ENCODE peak calls at places on chromosomes 2 and 18, in seven cellular contexts. Z is gastrocnemius medialis; U is breast epithelium; A is small intestine; O is OCI-LY7; G is K562; K is CD8-positive, alpha-beta memory T cell. R is an unnamed sample.

GRCh38 chr2:235230809-235231601 is 262.8 kb upstream of the AGAP1 start:
- DNase-seq in Z (no peak), U (no peak), A (peak; percentile 16), O (no peak), G (no peak), K (no peak), R (no peak)

GRCh38 chr18:183769-184168 is 25.4 kb downstream of the USP14 start:
- DNase-seq in Z (no peak), U (no peak), A (peak; percentile 11), O (no peak), G (peak; percentile 31), K (no peak), R (no peak)

GRCh38 chr2:62265116-62265515 is 69.2 kb downstream of the B3GNT2 start:
- DNase-seq in Z (no peak), U (no peak), A (no peak), O (no peak), G (no peak), K (no peak), R (no peak)

GRCh38 chr18:36158261-36158867 is 28.7 kb downstream of the ELP2 start:
- DNase-seq in Z (no peak), U (no peak), A (no peak), O (no peak), G (no peak), K (no peak), R (no peak)

GRCh38 chr2:24971300-24971549 is 530 bp downstream of the DNAJC27 start:
- DNase-seq in Z (no peak), U (no peak), A (no peak), O (no peak), G (no peak), K (no peak), R (no peak)

GRCh38 chr2:88626171-88627054 is 851 bp downstream of the EIF2AK3 start:
- DNase-seq in Z (peak; percentile 22), U (no peak), A (peak; percentile 26), O (peak; percentile 68), G (peak; percentile 47), K (peak; percentile 59), R (peak; percentile 26)

GRCh38 chr2:237343993-237344392 is 70.0 kb downstream of the COL6A3 start:
- DNase-seq in Z (no peak), U (no peak), A (no peak), O (no peak), G (no peak), K (no peak), R (no peak)

GRCh38 chr2:115414461-115414860 is 972.0 kb downstream of the DPP10 start:
- DNase-seq in Z (no peak), U (no peak), A (no peak), O (no peak), G (no peak), K (no peak), R (no peak)

GRCh38 chr2:149652520-149652919 is 64.9 kb upstream of the MMADHC start:
- DNase-seq in Z (no peak), U (no peak), A (peak; percentile 29), O (no peak), G (no peak), K (no peak), R (no peak)

GRCh38 chr18:8706981-8707940 is 1.9 kb downstream of the MTCL1 start:
- DNase-seq in Z (no peak), U (peak; percentile 32), A (peak; percentile 53), O (peak; percentile 89), G (no peak), K (no peak), R (peak; percentile 33)

GRCh38 chr2:234873828-234874173 is 78.0 kb upstream of the SH3BP4 start:
- DNase-seq in Z (no peak), U (no peak), A (no peak), O (no peak), G (no peak), K (no peak), R (peak; percentile 29)

DNA sequence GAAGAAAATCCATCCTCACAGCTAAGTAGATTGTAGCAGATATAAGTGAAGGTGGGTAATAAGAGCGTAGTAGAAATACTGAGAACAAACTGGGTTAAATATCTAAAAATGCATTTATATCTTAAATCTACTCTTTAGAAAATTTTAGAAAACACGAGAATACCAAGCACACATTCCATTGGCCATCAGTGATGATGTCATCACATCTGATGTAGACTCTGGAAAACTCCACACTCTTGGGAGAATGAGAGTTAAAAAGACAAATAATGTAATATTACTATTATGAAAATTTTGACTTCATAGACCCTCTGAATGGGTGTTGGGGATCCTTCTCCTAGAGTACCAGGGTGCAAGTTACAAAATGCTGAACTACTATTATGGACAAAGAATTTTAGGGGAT is 3.7 kb downstream of the RIOK3 start:
- DNase-seq in Z (no peak), U (no peak), A (no peak), O (no peak), G (no peak), K (no peak), R (no peak)
- H3K4me1 ChIP-seq in Z (peaks cover 49% of the 10 kb centered on the region), U (peaks cover 6% of the 10 kb centered on the region), A (peaks cover 22% of the 10 kb centered on the region), O (peaks cover 16% of the 10 kb centered on the region), G (peaks cover 18% of the 10 kb centered on the region), K (peaks cover 65% of the 10 kb centered on the region), R (peaks cover 25% of the 10 kb centered on the region)

GRCh38 chr18:9876523-9876866 is 9.3 kb upstream of the TXNDC2 start:
- DNase-seq in Z (no peak), U (no peak), A (no peak), O (no peak), G (no peak), K (no peak), R (no peak)
- H3K4me3 ChIP-seq in Z (no peak overlapping the region), U (no peak overlapping the region), A (no peak overlapping the region), O (no peak overlapping the region), G (peak overlapping the region; percentile 6), K (no peak overlapping the region), R (peak overlapping the region; percentile 14)

GRCh38 chr2:202267495-202267894 is 1.9 kb downstream of the NOP58 start:
- DNase-seq in Z (no peak), U (no peak), A (peak; percentile 13), O (peak; percentile 42), G (peak; percentile 11), K (no peak), R (no peak)
- H3K4me1 ChIP-seq in Z (peaks cover 24% of the 10 kb centered on the region), U (no peaks in the 10 kb centered on the region), A (no peaks in the 10 kb centered on the region), O (peaks cover 50% of the 10 kb centered on the region), G (peaks cover 18% of the 10 kb centered on the region), K (peaks cover 44% of the 10 kb centered on the region), R (no peaks in the 10 kb centered on the region)

GRCh38 chr2:71074893-71075292 is 6.4 kb downstream of the NAGK start:
- DNase-seq in Z (no peak), U (no peak), A (no peak), O (no peak), G (no peak), K (no peak), R (no peak)

GRCh38 chr2:71070294-71071025 is 2.0 kb downstream of the NAGK start:
- DNase-seq in Z (no peak), U (no peak), A (peak; percentile 21), O (peak; percentile 71), G (peak; percentile 26), K (no peak), R (no peak)

GRCh38 chr2:71071681-71072398 is 3.4 kb downstream of the NAGK start:
- DNase-seq in Z (peak; percentile 31), U (no peak), A (peak; percentile 30), O (peak; percentile 82), G (peak; percentile 36), K (peak; percentile 35), R (no peak)

GRCh38 chr2:71073475-71073874 is 5.0 kb downstream of the NAGK start:
- DNase-seq in Z (no peak), U (no peak), A (no peak), O (no peak), G (peak; percentile 2), K (no peak), R (no peak)

GRCh38 chr2:71072492-71072891 is 4.0 kb downstream of the NAGK start:
- DNase-seq in Z (no peak), U (no peak), A (no peak), O (no peak), G (peak; percentile 2), K (no peak), R (no peak)
- H3K4me3 ChIP-seq in Z (no peak overlapping the region), U (no peak overlapping the region), A (no peak overlapping the region), O (peak overlapping the region; percentile 94), G (no peak overlapping the region), K (peak overlapping the region; percentile 6), R (no peak overlapping the region)

DNA sequence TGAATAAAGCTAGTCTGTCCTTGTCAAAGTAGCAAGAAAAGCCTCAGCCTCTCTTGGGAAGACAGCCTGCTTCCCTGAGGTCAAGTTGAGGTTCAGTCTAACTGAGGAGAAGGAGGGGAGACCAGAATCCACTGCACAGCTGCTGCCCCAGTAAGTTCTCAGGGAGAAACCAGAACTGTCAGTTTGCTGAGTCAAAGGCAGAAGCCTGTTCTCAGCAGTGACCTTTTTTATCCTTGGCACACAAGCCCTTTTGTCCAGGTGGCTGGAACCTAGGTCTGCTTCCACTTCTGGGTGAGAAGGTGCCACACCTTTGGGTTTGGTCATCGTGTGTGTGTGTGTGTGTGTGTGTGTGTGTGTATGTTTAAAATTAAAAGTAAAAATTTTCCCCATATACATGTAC is 15.1 kb downstream of the INPP4A start:
- DNase-seq in Z (no peak), U (no peak), A (no peak), O (no peak), G (no peak), K (no peak), R (no peak)
- H3K4me1 ChIP-seq in Z (peaks cover 7% of the 10 kb centered on the region), U (no peaks in the 10 kb centered on the region), A (peaks cover 10% of the 10 kb centered on the region), O (peaks cover 54% of the 10 kb centered on the region), G (peaks cover 23% of the 10 kb centered on the region), K (peaks cover 92% of the 10 kb centered on the region), R (no peaks in the 10 kb centered on the region)

DNA sequence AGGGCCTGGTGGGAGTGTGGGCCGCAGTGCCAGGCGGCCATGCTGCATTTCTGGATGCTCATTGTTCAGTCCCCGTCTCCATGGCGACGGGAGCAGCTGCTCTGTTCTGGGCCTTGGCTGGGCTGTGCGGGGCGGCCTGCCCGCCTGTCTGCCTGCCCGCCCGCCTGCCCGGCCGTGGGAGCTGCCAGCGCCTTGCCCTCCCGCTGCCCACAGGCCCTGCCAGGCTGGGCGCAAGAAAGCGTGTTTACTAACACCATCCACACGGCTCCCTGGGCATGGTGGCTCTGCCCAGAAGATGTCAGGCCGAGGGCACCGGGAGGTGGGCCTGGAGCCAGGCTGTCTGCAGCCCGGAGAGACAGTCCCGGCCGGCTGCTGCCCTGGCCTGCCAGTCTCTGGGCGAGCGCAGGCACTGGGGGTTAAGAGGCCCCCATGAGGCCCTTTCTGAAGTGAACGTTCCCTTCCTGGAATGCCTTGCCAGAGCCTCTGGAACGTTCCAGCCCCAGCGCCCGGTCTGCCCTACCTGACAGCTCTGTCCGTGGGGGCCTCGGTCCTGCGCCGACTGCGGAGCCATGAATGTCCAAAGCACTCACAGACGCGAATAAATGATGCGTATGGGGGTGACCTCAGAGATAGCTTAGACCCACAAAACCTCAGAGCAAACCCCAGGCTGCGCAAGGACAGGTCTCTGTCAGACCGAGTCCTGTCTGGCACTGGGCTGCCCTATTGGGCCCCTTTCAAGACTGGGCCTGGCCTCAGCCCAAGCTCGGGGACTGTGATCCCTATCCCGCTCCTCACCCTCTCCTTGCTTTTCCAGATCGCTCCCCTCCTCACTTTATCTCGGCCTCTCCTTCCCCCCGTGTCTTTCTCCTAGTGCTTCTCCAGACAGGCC is 44.3 kb downstream of the MYCN start:
- DNase-seq in Z (peak; percentile 21), U (no peak), A (no peak), O (no peak), G (no peak), K (no peak), R (no peak)
- H3K4me3 ChIP-seq in Z (peak overlapping the region; percentile 13), U (no peak overlapping the region), A (no peak overlapping the region), O (no peak overlapping the region), G (no peak overlapping the region), K (no peak overlapping the region), R (no peak overlapping the region)